ENCODE peak calls at places on chromosomes 1 and 21, in six cellular contexts. P is A549; D is activated T-cell treated with anti-CD3 and anti-CD28 coated beads, Interleukin-2, amount 50 U/mL, for 4 hours; A is epithelial cell of esophagus; Z is renal cortical epithelial cell; Y is K562. R is an unnamed sample.

GRCh38 chr1:10948463-10948775 is 64.0 kb upstream of the TARDBP start:
- DNase-seq in P (no peak), D (no peak), A (no peak), Z (no peak), Y (no peak), R (no peak)

GRCh38 chr1:48470506-48470905 is 1.5 kb downstream of the SPATA6 start:
- DNase-seq in P (no peak), D (no peak), A (peak), Z (no peak), Y (no peak), R (no peak)

GRCh38 chr21:31334648-31335121 is 9.4 kb downstream of the TIAM1 start:
- DNase-seq in P (no peak), D (no peak), A (peak), Z (no peak), Y (no peak), R (no peak)

GRCh38 chr21:41774467-41775151 is 7.8 kb upstream of the RIPK4 start:
- DNase-seq in P (no peak), D (no peak), A (no peak), Z (no peak), Y (no peak), R (no peak)

GRCh38 chr21:41647806-41648561 is 118.9 kb downstream of the RIPK4 start:
- DNase-seq in P (no peak), D (no peak), A (no peak), Z (no peak), Y (no peak), R (no peak)

GRCh38 chr1:65207317-65207716 is 59.3 kb downstream of the AK4 start:
- DNase-seq in P (no peak), D (no peak), A (no peak), Z (no peak), Y (no peak), R (no peak)

GRCh38 chr1:1440941-1441888 is 5.7 kb downstream of the VWA1 start:
- DNase-seq in P (no peak), D (peak), A (no peak), Z (no peak), Y (peak), R (no peak)

GRCh38 chr21:37412603-37413360 is 46.2 kb downstream of the DYRK1A start:
- DNase-seq in P (no peak), D (no peak), A (no peak), Z (no peak), Y (no peak), R (no peak)

GRCh38 chr1:228090613-228091081 is 8.1 kb downstream of the ARF1 start:
- DNase-seq in P (no peak), D (peak), A (peak), Z (peak), Y (no peak), R (peak)

GRCh38 chr1:161038523-161039153 is at the start of gene TSTD1:
- DNase-seq in P (no peak), D (peak), A (peak), Z (peak), Y (no peak), R (no peak)

GRCh38 chr1:8169364-8170058 is 143.4 kb upstream of the ERRFI1 start:
- DNase-seq in P (peak), D (no peak), A (peak), Z (peak), Y (no peak), R (no peak)

GRCh38 chr1:36846366-36846765 is 187.9 kb downstream of the GRIK3 start:
- DNase-seq in P (no peak), D (no peak), A (no peak), Z (no peak), Y (no peak), R (no peak)

GRCh38 chr1:228374711-228375577 is 31.7 kb downstream of the TRIM11 start:
- DNase-seq in P (peak), D (no peak), A (peak), Z (peak), Y (no peak), R (peak)

GRCh38 chr1:58652351-58653184 is 47.3 kb downstream of the MYSM1 start:
- DNase-seq in P (peak), D (peak), A (peak), Z (peak), Y (peak), R (no peak)

GRCh38 chr21:44489962-44490361 is 34.7 kb downstream of the LRRC3 start:
- DNase-seq in P (no peak), D (no peak), A (no peak), Z (no peak), Y (peak), R (no peak)

GRCh38 chr1:213119794-213120193 is 68.8 kb downstream of the RPS6KC1 start:
- DNase-seq in P (no peak), D (no peak), A (peak), Z (peak), Y (no peak), R (no peak)

GRCh38 chr1:7116001-7116400 is 330.7 kb downstream of the CAMTA1 start:
- DNase-seq in P (no peak), D (no peak), A (peak), Z (peak), Y (no peak), R (no peak)

GRCh38 chr1:38465463-38465862 is 394.1 kb downstream of the RRAGC start:
- DNase-seq in P (no peak), D (no peak), A (no peak), Z (no peak), Y (no peak), R (no peak)

GRCh38 chr1:121517586-121518230 is 332.9 kb downstream of the SRGAP2C start:
- DNase-seq in P (no peak), D (no peak), A (no peak), Z (no peak), Y (no peak), R (no peak)

GRCh38 chr1:74396942-74397341 is 115.5 kb downstream of the LRRC53 start:
- DNase-seq in P (no peak), D (no peak), A (no peak), Z (no peak), Y (no peak), R (no peak)

GRCh38 chr1:233010164-233010563 is 59.8 kb downstream of the NTPCR start:
- DNase-seq in P (no peak), D (no peak), A (no peak), Z (peak), Y (no peak), R (no peak)

GRCh38 chr1:231603598-231604275 is 22.9 kb upstream of the DISC1 start:
- DNase-seq in P (peak), D (no peak), A (peak), Z (peak), Y (peak), R (no peak)

GRCh38 chr1:118982816-118983557 is 5.2 kb downstream of the TBX15 start:
- DNase-seq in P (no peak), D (no peak), A (no peak), Z (no peak), Y (no peak), R (no peak)

GRCh38 chr1:6209661-6210605 is 4.0 kb downstream of the RNF207 start:
- DNase-seq in P (no peak), D (no peak), A (no peak), Z (no peak), Y (peak), R (no peak)

GRCh38 chr1:29931477-29932175 is 695.3 kb downstream of the PTPRU start:
- DNase-seq in P (no peak), D (no peak), A (no peak), Z (no peak), Y (no peak), R (no peak)

GRCh38 chr1:227489572-227489971 is 73.8 kb upstream of the ZNF678 start:
- DNase-seq in P (no peak), D (no peak), A (no peak), Z (no peak), Y (no peak), R (no peak)

GRCh38 chr1:224317383-224318045 is 12.5 kb downstream of the NVL start:
- DNase-seq in P (no peak), D (no peak), A (no peak), Z (no peak), Y (no peak), R (no peak)

GRCh38 chr1:247417786-247418185 is 1.8 kb downstream of the NLRP3 start:
- DNase-seq in P (no peak), D (no peak), A (no peak), Z (no peak), Y (no peak), R (no peak)

GRCh38 chr1:38371505-38371844 is 324.9 kb upstream of the POU3F1 start:
- DNase-seq in P (no peak), D (no peak), A (no peak), Z (no peak), Y (no peak), R (no peak)

GRCh38 chr1:58855351-58856165 is 71.7 kb upstream of the JUN start:
- DNase-seq in P (no peak), D (no peak), A (peak), Z (peak), Y (no peak), R (no peak)

GRCh38 chr1:201053155-201053860 is 29.8 kb upstream of the KIF21B start:
- DNase-seq in P (no peak), D (no peak), A (no peak), Z (no peak), Y (peak), R (no peak)

GRCh38 chr1:38728176-38728908 is 131.2 kb downstream of the RRAGC start:
- DNase-seq in P (no peak), D (no peak), A (peak), Z (peak), Y (no peak), R (no peak)

GRCh38 chr1:238119060-238119459 is 228.3 kb upstream of the ZP4 start:
- DNase-seq in P (no peak), D (no peak), A (no peak), Z (no peak), Y (no peak), R (no peak)

R was measured in chondrocyte.